ENCODE peak calls at places on chromosomes 2 and 18, in five cellular contexts. One of them, this sample, is unnamed.

GRCh38 chr2:16774980-16775963 is 109.6 kb upstream of the CYRIA start:
- DNase-seq in H9: peak
- DNase-seq in H1: peak
- DNase-seq in trophoblast cell: peak
- DNase-seq in mesenchymal stem cell: peak
- DNase-seq in this sample: peak

GRCh38 chr2:209985879-209986278 is 16.6 kb upstream of the RPE start:
- DNase-seq in trophoblast cell: no peak
- DNase-seq in H1: no peak
- DNase-seq in H9: no peak
- DNase-seq in mesenchymal stem cell: no peak
- DNase-seq in this sample: no peak

GRCh38 chr2:74457549-74458131 is 598 bp upstream of the WBP1 start:
- DNase-seq in H1: peak
- DNase-seq in H9: peak
- DNase-seq in trophoblast cell: peak
- DNase-seq in mesenchymal stem cell: peak
- DNase-seq in this sample: peak

GRCh38 chr18:69518989-69519388 is 118.3 kb downstream of the DOK6 start:
- DNase-seq in H9: no peak
- DNase-seq in trophoblast cell: no peak
- DNase-seq in mesenchymal stem cell: no peak
- DNase-seq in H1: no peak
- DNase-seq in this sample: no peak

GRCh38 chr2:180314086-180314485 is 307.0 kb upstream of the CWC22 start:
- DNase-seq in H9: no peak
- DNase-seq in mesenchymal stem cell: no peak
- DNase-seq in H1: no peak
- DNase-seq in trophoblast cell: no peak
- DNase-seq in this sample: no peak

GRCh38 chr18:76821875-76822509 is 365 bp upstream of the ZNF236 start:
- DNase-seq in trophoblast cell: peak
- DNase-seq in H9: no peak
- DNase-seq in mesenchymal stem cell: peak
- DNase-seq in H1: peak
- DNase-seq in this sample: peak

GRCh38 chr18:67682516-67682915 is 166.0 kb upstream of the DSEL start:
- DNase-seq in trophoblast cell: no peak
- DNase-seq in H9: no peak
- DNase-seq in H1: no peak
- DNase-seq in mesenchymal stem cell: no peak
- DNase-seq in this sample: no peak

GRCh38 chr2:1748741-1749488 is 4.6 kb upstream of the PXDN start:
- DNase-seq in mesenchymal stem cell: no peak
- DNase-seq in trophoblast cell: peak
- DNase-seq in H9: peak
- DNase-seq in H1: peak
- DNase-seq in this sample: no peak

GRCh38 chr2:63698825-63699548 is 110.2 kb downstream of the MDH1 start:
- DNase-seq in trophoblast cell: peak
- DNase-seq in H1: peak
- DNase-seq in H9: peak
- DNase-seq in mesenchymal stem cell: peak
- DNase-seq in this sample: peak

GRCh38 chr2:95366514-95366913 is 36.0 kb upstream of the FAHD2A start:
- DNase-seq in trophoblast cell: no peak
- DNase-seq in H1: no peak
- DNase-seq in H9: no peak
- DNase-seq in mesenchymal stem cell: no peak
- DNase-seq in this sample: no peak

GRCh38 chr2:238100821-238101771 is 956 bp downstream of the ESPNL start:
- DNase-seq in trophoblast cell: no peak
- DNase-seq in H9: no peak
- DNase-seq in mesenchymal stem cell: no peak
- DNase-seq in H1: peak
- DNase-seq in this sample: no peak

GRCh38 chr2:383888-384287 is 96.0 kb upstream of the ALKAL2 start:
- DNase-seq in H1: no peak
- DNase-seq in trophoblast cell: no peak
- DNase-seq in mesenchymal stem cell: no peak
- DNase-seq in H9: no peak
- DNase-seq in this sample: no peak

GRCh38 chr2:7018261-7018701 is 101.1 kb downstream of the RNF144A start:
- DNase-seq in trophoblast cell: no peak
- DNase-seq in H9: peak
- DNase-seq in H1: no peak
- DNase-seq in mesenchymal stem cell: no peak
- DNase-seq in this sample: no peak

GRCh38 chr18:22710628-22711380 is 222.3 kb upstream of the RBBP8 start:
- DNase-seq in mesenchymal stem cell: peak
- DNase-seq in trophoblast cell: no peak
- DNase-seq in H9: no peak
- DNase-seq in H1: peak
- DNase-seq in this sample: no peak

GRCh38 chr18:13582283-13582682 is 144.1 kb downstream of the FAM210A start:
- DNase-seq in trophoblast cell: no peak
- DNase-seq in H1: no peak
- DNase-seq in H9: no peak
- DNase-seq in mesenchymal stem cell: no peak
- DNase-seq in this sample: no peak

GRCh38 chr2:137942037-137942784 is 22.1 kb upstream of the HNMT start:
- DNase-seq in H1: no peak
- DNase-seq in trophoblast cell: no peak
- DNase-seq in H9: no peak
- DNase-seq in mesenchymal stem cell: no peak
- DNase-seq in this sample: no peak

GRCh38 chr2:15557947-15558346 is 3.2 kb downstream of the NBAS start:
- DNase-seq in H9: no peak
- DNase-seq in H1: no peak
- DNase-seq in trophoblast cell: no peak
- DNase-seq in mesenchymal stem cell: no peak
- DNase-seq in this sample: no peak

GRCh38 chr2:217367464-217367863 is 507.6 kb upstream of the TNP1 start:
- DNase-seq in H9: no peak
- DNase-seq in H1: no peak
- DNase-seq in mesenchymal stem cell: no peak
- DNase-seq in trophoblast cell: no peak
- DNase-seq in this sample: no peak

GRCh38 chr2:138503087-138503442 is 1.5 kb downstream of the SPOPL start:
- DNase-seq in H1: no peak
- DNase-seq in trophoblast cell: peak
- DNase-seq in H9: no peak
- DNase-seq in mesenchymal stem cell: peak
- DNase-seq in this sample: no peak

GRCh38 chr2:85053802-85054201 is 79.4 kb upstream of the TCF7L1 start:
- DNase-seq in H9: no peak
- DNase-seq in H1: no peak
- DNase-seq in trophoblast cell: peak
- DNase-seq in mesenchymal stem cell: peak
- DNase-seq in this sample: no peak

GRCh38 chr2:26670171-26670570 is 22.4 kb upstream of the KCNK3 start:
- DNase-seq in trophoblast cell: no peak
- DNase-seq in H9: no peak
- DNase-seq in mesenchymal stem cell: no peak
- DNase-seq in H1: no peak
- DNase-seq in this sample: no peak

GRCh38 chr2:100394111-100394641 is 23.3 kb downstream of the CHST10 start:
- DNase-seq in trophoblast cell: no peak
- DNase-seq in mesenchymal stem cell: no peak
- DNase-seq in H1: no peak
- DNase-seq in H9: no peak
- DNase-seq in this sample: no peak

GRCh38 chr2:192145496-192145895 is 49.2 kb downstream of the TMEFF2 start:
- DNase-seq in trophoblast cell: no peak
- DNase-seq in H1: no peak
- DNase-seq in H9: no peak
- DNase-seq in mesenchymal stem cell: no peak
- DNase-seq in this sample: no peak

GRCh38 chr18:63022429-63023022 is 297.0 kb downstream of the BCL2 start:
- DNase-seq in mesenchymal stem cell: no peak
- DNase-seq in H1: peak
- DNase-seq in H9: peak
- DNase-seq in trophoblast cell: peak
- DNase-seq in this sample: no peak

GRCh38 chr2:226169751-226170581 is 629.7 kb downstream of the IRS1 start:
- DNase-seq in trophoblast cell: no peak
- DNase-seq in mesenchymal stem cell: no peak
- DNase-seq in H1: no peak
- DNase-seq in H9: no peak
- DNase-seq in this sample: no peak

GRCh38 chr2:226168496-226169160 is 631.0 kb downstream of the IRS1 start:
- DNase-seq in H1: no peak
- DNase-seq in trophoblast cell: no peak
- DNase-seq in mesenchymal stem cell: no peak
- DNase-seq in H9: no peak
- DNase-seq in this sample: no peak

GRCh38 chr2:226159875-226160479 is 639.6 kb downstream of the IRS1 start:
- DNase-seq in H1: no peak
- DNase-seq in trophoblast cell: no peak
- DNase-seq in mesenchymal stem cell: no peak
- DNase-seq in H9: no peak
- DNase-seq in this sample: peak

DNA sequence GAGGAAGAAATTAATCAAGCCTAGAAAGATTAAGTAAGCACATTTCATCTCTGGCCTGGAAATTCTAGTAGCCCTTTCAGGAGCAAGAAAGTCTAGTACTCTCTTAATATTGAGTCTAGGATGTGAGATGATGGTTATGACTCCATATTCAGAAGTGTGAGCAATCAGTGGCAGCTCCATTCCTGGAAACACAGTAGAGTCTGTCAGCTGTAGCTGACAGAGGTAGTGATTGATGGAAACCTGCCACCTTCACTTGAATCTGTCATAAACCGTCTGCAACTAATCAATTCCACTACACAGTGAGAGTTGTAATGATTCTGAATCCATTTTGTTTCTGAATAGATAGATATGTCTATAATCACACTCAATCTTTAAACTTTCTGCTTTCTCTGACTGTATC is 635.1 kb downstream of the IRS1 start:
- DNase-seq in trophoblast cell: no peak
- DNase-seq in H9: no peak
- DNase-seq in H1: no peak
- DNase-seq in mesenchymal stem cell: no peak
- DNase-seq in this sample: no peak
- H2BK12ac ChIP-seq in trophoblast cell: no peak
- H2BK12ac ChIP-seq in H9: no peak
- H2BK12ac ChIP-seq in H1: no peak
- H2BK12ac ChIP-seq in mesenchymal stem cell: no peak
- H2BK12ac ChIP-seq in this sample: no peak

GRCh38 chr2:35125278-35125677 is 1230.3 kb upstream of the CRIM1 start:
- DNase-seq in mesenchymal stem cell: no peak
- DNase-seq in H9: no peak
- DNase-seq in H1: no peak
- DNase-seq in trophoblast cell: no peak
- DNase-seq in this sample: no peak
- H2AFZ ChIP-seq in mesenchymal stem cell: no peak
- H2AFZ ChIP-seq in H9: no peak
- H2AFZ ChIP-seq in H1: no peak
- H2AFZ ChIP-seq in trophoblast cell: no peak
- H2AFZ ChIP-seq in this sample: no peak

DNA sequence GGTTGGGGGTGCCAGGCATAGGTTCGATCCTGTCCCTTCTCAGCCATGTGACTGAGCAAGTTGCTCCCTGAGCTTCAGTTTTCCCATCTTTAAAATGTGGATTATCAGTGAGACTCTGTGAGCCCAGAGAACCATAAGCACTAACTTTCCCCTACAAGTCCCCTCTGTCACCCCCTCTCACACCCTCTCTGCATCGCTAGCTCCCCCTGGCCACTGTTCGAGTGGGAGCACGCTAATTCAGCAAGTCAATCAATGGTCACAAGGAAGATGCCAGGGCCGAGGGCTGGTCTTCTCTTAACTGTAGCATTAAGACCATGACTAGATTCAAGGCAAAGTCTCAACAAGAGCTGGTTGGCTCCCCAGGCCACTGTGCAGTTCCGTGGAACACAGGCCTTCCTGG is 66.2 kb downstream of the BCL2L11 start:
- DNase-seq in H1: no peak
- DNase-seq in trophoblast cell: no peak
- DNase-seq in mesenchymal stem cell: no peak
- DNase-seq in H9: no peak
- DNase-seq in this sample: no peak
- H2BK12ac ChIP-seq in H1: peak
- H2BK12ac ChIP-seq in trophoblast cell: no peak
- H2BK12ac ChIP-seq in mesenchymal stem cell: no peak
- H2BK12ac ChIP-seq in H9: no peak
- H2BK12ac ChIP-seq in this sample: no peak

GRCh38 chr2:218897394-218898108 is 16.9 kb downstream of the WNT10A start:
- DNase-seq in trophoblast cell: no peak
- DNase-seq in mesenchymal stem cell: no peak
- DNase-seq in H1: no peak
- DNase-seq in H9: peak
- DNase-seq in this sample: no peak

GRCh38 chr2:218898109-218898878 is 17.6 kb downstream of the WNT10A start:
- DNase-seq in H9: peak
- DNase-seq in mesenchymal stem cell: peak
- DNase-seq in trophoblast cell: peak
- DNase-seq in H1: peak
- DNase-seq in this sample: peak

GRCh38 chr2:218895326-218895725 is 14.7 kb downstream of the WNT10A start:
- DNase-seq in trophoblast cell: no peak
- DNase-seq in H9: no peak
- DNase-seq in H1: no peak
- DNase-seq in mesenchymal stem cell: no peak
- DNase-seq in this sample: no peak

GRCh38 chr2:218895758-218896500 is 15.3 kb downstream of the WNT10A start:
- DNase-seq in mesenchymal stem cell: no peak
- DNase-seq in H9: peak
- DNase-seq in H1: no peak
- DNase-seq in trophoblast cell: no peak
- DNase-seq in this sample: no peak

DNA sequence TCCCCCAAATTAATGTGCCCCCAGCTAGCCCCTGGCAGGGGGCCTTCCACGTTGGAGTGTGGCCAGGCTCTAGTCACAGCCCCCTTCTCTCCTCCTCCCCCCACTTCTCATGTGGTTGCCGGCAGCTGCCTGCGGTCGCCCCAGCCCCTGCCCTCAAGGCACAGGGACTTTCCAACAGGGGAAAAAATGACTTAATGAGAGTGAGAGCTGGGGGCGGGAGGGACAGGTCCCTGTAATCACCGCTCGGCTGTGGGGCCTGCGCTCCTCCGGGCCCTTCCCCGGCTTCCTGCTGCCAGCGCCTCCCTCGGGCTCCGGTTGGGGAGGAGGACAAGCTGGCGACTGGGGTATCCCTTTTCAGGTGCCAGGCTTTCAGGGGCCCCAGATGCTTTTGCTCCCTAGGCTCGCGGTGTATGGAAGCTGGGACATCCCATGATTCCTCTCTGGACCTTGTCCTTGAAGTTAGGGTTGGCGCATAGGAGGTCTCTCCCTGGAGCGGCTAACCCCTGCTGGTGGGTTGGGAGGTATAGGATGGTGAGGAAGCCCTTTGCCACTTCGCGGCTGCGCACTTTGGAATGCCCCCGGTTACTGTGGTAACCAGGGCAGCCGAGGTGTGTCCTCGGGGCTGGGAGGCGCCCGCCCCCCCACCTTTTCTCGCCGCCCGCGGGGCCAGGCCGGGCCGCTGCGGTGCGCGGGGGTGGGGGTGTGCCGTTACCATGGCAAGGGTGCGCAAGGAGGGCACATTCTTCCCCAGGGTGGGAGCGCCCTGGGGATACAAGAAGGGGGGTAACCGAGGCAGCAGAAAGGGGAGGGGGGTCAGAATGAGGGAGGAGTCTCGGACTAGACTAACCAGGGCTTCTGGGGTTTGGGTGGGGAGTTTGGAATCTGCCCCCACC is 16.1 kb downstream of the WNT10A start:
- DNase-seq in trophoblast cell: peak
- DNase-seq in H1: peak
- DNase-seq in H9: peak
- DNase-seq in mesenchymal stem cell: peak
- DNase-seq in this sample: no peak
- H2AFZ ChIP-seq in trophoblast cell: peak
- H2AFZ ChIP-seq in H1: no peak
- H2AFZ ChIP-seq in H9: no peak
- H2AFZ ChIP-seq in mesenchymal stem cell: no peak
- H2AFZ ChIP-seq in this sample: peak

This sample was measured in neuronal stem cell.